ENCODE peak calls at places on chromosomes 16 and 17, in eight cellular contexts. W, Z, F, O, C, X, T and N are unnamed samples.

GRCh38 chr17:17127156-17127555 is 79.0 kb downstream of the PLD6 start:
- DNase-seq in W (no peak), Z (no peak), F (no peak), O (no peak), C (no peak), X (no peak), T (no peak), N (no peak)

GRCh38 chr16:86833136-86833535 is 254.8 kb downstream of the FOXL1 start:
- DNase-seq in W (no peak), Z (no peak), F (no peak), O (no peak), C (no peak), X (no peak), T (peak), N (peak)

GRCh38 chr17:71342726-71343125 is 778.1 kb upstream of the SOX9 start:
- DNase-seq in W (no peak), Z (no peak), F (peak), O (no peak), C (no peak), X (no peak), T (peak), N (no peak)

GRCh38 chr17:39090832-39091622 is 60.4 kb downstream of the PLXDC1 start:
- DNase-seq in W (no peak), Z (no peak), F (no peak), O (no peak), C (no peak), X (no peak), T (no peak), N (no peak)

GRCh38 chr17:4788807-4789700 is at the start of gene GLTPD2:
- DNase-seq in W (no peak), Z (no peak), F (no peak), O (no peak), C (peak), X (no peak), T (no peak), N (no peak)

GRCh38 chr16:66508261-66508913 is 41.5 kb downstream of the TK2 start:
- DNase-seq in W (no peak), Z (peak), F (peak), O (no peak), C (no peak), X (no peak), T (peak), N (peak)

GRCh38 chr16:85659805-85660511 is 28.8 kb downstream of the GINS2 start:
- DNase-seq in W (peak), Z (peak), F (peak), O (no peak), C (peak), X (peak), T (peak), N (peak)

GRCh38 chr17:58666858-58667267 is 25.0 kb downstream of the TEX14 start:
- DNase-seq in W (peak), Z (peak), F (no peak), O (no peak), C (no peak), X (peak), T (peak), N (no peak)

GRCh38 chr16:86763819-86764218 is 185.5 kb downstream of the FOXL1 start:
- DNase-seq in W (no peak), Z (no peak), F (no peak), O (no peak), C (no peak), X (no peak), T (no peak), N (peak)

GRCh38 chr16:22235839-22236745 is 30.0 kb downstream of the EEF2K start:
- DNase-seq in W (no peak), Z (peak), F (no peak), O (no peak), C (no peak), X (no peak), T (no peak), N (peak)

GRCh38 chr17:66115246-66115645 is 76.7 kb downstream of the CEP112 start:
- DNase-seq in W (no peak), Z (no peak), F (no peak), O (no peak), C (no peak), X (no peak), T (peak), N (peak)

GRCh38 chr17:80361495-80362220 is 53.3 kb upstream of the ENDOV start:
- DNase-seq in W (no peak), Z (no peak), F (no peak), O (no peak), C (peak), X (peak), T (no peak), N (peak)

GRCh38 chr17:38509008-38509771 is 80.9 kb downstream of the ARHGAP23 start:
- DNase-seq in W (peak), Z (peak), F (peak), O (no peak), C (peak), X (peak), T (peak), N (peak)

GRCh38 chr16:30370444-30371247 is at the start of gene TBC1D10B:
- DNase-seq in W (peak), Z (peak), F (peak), O (peak), C (peak), X (peak), T (peak), N (peak)

GRCh38 chr16:30371248-30371816 is 1.0 kb upstream of the TBC1D10B start:
- DNase-seq in W (no peak), Z (no peak), F (no peak), O (no peak), C (no peak), X (no peak), T (no peak), N (no peak)

GRCh38 chr16:30369938-30370443 is 303 bp downstream of the TBC1D10B start:
- DNase-seq in W (no peak), Z (no peak), F (no peak), O (no peak), C (no peak), X (no peak), T (no peak), N (no peak)

GRCh38 chr16:30372725-30373124 is 1.9 kb upstream of the MYL11 start:
- DNase-seq in W (no peak), Z (no peak), F (no peak), O (no peak), C (no peak), X (no peak), T (no peak), N (no peak)

GRCh38 chr16:30372037-30372712 is 1.9 kb upstream of the TBC1D10B start:
- DNase-seq in W (no peak), Z (no peak), F (no peak), O (no peak), C (no peak), X (no peak), T (no peak), N (no peak)
- H3K4me3 ChIP-seq in W (no peak), Z (no peak), F (no peak), O (no peak), C (no peak), X (no peak), T (no peak), N (no peak)

DNA sequence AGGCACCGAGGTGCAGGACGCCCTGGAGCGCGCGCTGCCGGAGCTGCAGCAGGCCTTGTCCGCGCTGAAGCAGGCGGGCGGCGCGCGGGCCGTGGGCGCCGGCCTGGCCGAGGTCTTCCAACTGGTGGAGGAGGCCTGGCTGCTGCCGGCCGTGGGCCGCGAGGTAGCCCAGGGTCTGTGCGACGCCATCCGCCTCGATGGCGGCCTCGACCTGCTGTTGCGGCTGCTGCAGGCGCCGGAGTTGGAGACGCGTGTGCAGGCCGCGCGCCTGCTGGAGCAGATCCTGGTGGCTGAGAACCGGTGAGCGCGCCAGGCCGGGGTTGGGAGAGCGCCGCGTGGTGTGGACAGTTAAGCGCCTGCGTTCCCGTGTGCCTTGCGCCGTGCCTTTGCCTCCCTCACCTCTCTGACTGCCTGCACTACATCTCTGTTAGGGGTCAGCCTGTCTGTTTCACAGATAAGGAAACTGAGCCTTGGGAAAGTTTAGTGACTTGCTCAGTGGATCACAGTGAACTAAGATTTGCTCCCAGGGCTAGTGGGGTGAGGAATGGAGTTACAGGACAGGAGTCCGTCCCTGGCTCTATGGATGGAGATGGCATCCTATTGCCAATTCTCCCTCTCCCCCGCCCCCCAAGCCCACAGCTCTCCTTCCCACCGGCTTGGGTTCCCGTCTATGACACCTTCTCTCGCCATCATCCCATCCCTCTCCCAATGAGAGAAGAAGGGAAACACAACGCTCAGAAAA is 880 bp downstream of the SARM1 start:
- DNase-seq in W (no peak), Z (peak), F (no peak), O (no peak), C (peak), X (peak), T (peak), N (peak)
- TF ChIP-seq EZH2 in W (no peak), Z (no peak), F (no peak), O (no peak), C (peak), X (no peak), T (no peak), N (no peak)

DNA sequence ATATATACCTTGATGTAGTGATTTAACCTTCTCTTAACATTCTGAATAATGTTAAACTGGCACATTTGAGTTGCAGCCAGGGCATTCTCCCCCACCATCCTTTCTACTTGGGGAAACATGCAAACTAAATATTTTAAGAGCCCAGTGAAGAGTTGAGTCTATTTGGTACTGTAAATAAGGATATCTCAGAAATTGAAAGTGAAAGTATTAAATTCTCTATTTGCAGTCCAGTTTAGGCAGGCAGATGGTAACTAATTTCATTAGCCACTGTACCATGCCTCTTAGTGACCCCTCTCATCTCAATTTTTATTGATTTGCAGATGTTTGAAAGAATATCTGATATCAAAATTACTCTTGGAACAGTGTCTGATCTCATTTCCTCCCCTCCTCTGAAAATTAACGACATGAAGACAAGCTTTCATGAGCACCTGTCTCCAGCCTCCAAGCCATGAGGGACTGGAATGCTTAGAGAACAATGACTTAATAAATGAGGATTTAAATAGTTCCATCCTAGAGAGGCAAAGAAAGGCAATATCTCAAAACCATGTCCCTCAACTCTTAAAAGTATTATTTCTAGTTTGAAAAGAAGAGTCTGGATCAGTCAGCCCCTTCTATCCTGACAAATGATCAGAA is 137.3 kb downstream of the ANKFN1 start:
- DNase-seq in W (no peak), Z (peak), F (no peak), O (no peak), C (no peak), X (no peak), T (no peak), N (peak)
- H3K4me3 ChIP-seq in W (no peak), Z (no peak), F (no peak), O (no peak), C (no peak), X (peak), T (no peak), N (peak)

GRCh38 chr17:48599373-48599772 is 5.4 kb downstream of the HOXB6 start:
- DNase-seq in W (no peak), Z (no peak), F (no peak), O (no peak), C (no peak), X (no peak), T (no peak), N (no peak)
- TF ChIP-seq EZH2 in W (no peak), Z (no peak), F (no peak), O (no peak), C (no peak), X (no peak), T (no peak), N (no peak)

GRCh38 chr16:68234188-68235104 is 1.5 kb downstream of the ESRP2 start:
- DNase-seq in W (peak), Z (no peak), F (peak), O (no peak), C (no peak), X (no peak), T (no peak), N (no peak)
- H3K4me3 ChIP-seq in W (peak), Z (no peak), F (peak), O (no peak), C (peak), X (no peak), T (no peak), N (no peak)

DNA sequence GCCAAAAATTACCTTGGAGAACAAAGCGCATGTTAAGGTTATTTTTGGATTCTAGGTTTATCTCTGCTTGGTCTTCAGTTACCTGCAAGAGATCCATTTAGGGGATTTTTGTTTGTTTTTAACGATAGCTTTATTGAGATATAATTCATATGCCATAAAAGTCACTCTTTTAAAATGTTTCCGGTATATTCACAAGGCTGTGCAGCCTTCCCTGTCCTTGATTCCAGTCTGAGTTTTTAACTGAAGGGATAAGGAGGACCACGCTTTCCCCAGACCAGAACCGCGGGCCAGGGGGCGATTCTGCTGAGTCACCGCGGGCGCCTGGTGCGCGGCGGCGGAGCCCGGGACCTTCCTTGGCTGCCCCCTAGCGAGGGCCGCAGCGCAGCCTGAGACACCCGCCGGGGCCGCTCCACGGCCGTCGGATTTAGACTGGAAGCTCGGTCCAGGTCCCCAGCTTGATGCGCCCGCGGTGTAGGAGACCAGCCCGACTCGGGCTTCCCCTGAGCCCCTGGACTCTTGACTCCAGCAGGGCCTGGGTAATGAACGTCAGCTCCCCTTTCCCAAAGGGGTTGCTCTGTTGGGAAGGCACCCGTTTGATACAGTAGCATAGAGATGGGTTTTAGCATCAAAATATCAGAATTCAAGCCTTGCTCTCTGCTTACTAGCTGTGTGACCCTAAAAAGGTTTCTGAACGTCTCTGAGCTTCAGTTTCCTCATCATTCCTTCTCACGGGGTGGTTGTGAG is 50.0 kb upstream of the STH start:
- DNase-seq in W (peak), Z (peak), F (peak), O (no peak), C (peak), X (peak), T (peak), N (peak)
- TF ChIP-seq EZH2 in W (no peak), Z (peak), F (no peak), O (no peak), C (peak), X (no peak), T (peak), N (no peak)